ENCODE peak calls at places on chromosomes 16 and 17, in four cellular contexts. S, Z, T and X are unnamed samples.
A peak's percentile ranks its signal among the peaks of the same experiment; 100 is the strongest.

GRCh38 chr16:716250-716607 is 1.3 kb downstream of the METRN start:
- DNase-seq in S (no peak), Z (no peak), T (no peak), X (no peak)

GRCh38 chr17:2582493-2582892 is 11.0 kb upstream of the PAFAH1B1 start:
- DNase-seq in S (no peak), Z (no peak), T (no peak), X (no peak)

GRCh38 chr17:73109603-73110002 is 17.1 kb upstream of the SLC39A11 start:
- DNase-seq in S (no peak), Z (no peak), T (no peak), X (no peak)

GRCh38 chr17:78747479-78747878 is 34.6 kb downstream of the CYTH1 start:
- DNase-seq in S (no peak), Z (no peak), T (no peak), X (no peak)

GRCh38 chr16:86207350-86207749 is 303.0 kb upstream of the FOXF1 start:
- DNase-seq in S (no peak), Z (no peak), T (no peak), X (no peak)

GRCh38 chr17:4648741-4649140 is 7.3 kb upstream of the ALOX15 start:
- DNase-seq in S (no peak), Z (no peak), T (no peak), X (no peak)

GRCh38 chr16:85575910-85576309 is 37.2 kb upstream of the GSE1 start:
- DNase-seq in S (no peak), Z (no peak), T (no peak), X (no peak)

GRCh38 chr16:6692874-6693273 is 639.8 kb upstream of the RBFOX1 start:
- DNase-seq in S (no peak), Z (no peak), T (no peak), X (no peak)

GRCh38 chr17:82888583-82889495 is 49.0 kb upstream of the ZNF750 start:
- DNase-seq in S (no peak), Z (no peak), T (no peak), X (peak; percentile 88)

GRCh38 chr17:18626152-18626870 is 17.9 kb downstream of the TBC1D28 start:
- DNase-seq in S (no peak), Z (no peak), T (peak; percentile 1), X (no peak)

GRCh38 chr17:72510454-72511016 is 389.7 kb downstream of the SOX9 start:
- DNase-seq in S (no peak), Z (no peak), T (no peak), X (no peak)

GRCh38 chr17:59277031-59277430 is 54.4 kb upstream of the YPEL2 start:
- DNase-seq in S (no peak), Z (no peak), T (no peak), X (no peak)

GRCh38 chr16:10114411-10114810 is 67.8 kb downstream of the GRIN2A start:
- DNase-seq in S (peak; percentile 41), Z (no peak), T (no peak), X (no peak)

GRCh38 chr16:5059386-5060072 is 6.2 kb downstream of the C16orf89 start:
- DNase-seq in S (no peak), Z (peak; percentile 46), T (no peak), X (no peak)

GRCh38 chr16:64417711-64418227 is 704.1 kb downstream of the CDH11 start:
- DNase-seq in S (no peak), Z (no peak), T (peak; percentile 30), X (no peak)

GRCh38 chr17:48100591-48101011 is 677 bp downstream of the CBX1 start:
- DNase-seq in S (peak; percentile 41), Z (peak; percentile 81), T (no peak), X (no peak)

GRCh38 chr17:45218895-45219661 is 2.6 kb upstream of the FMNL1 start:
- DNase-seq in S (peak; percentile 91), Z (peak; percentile 90), T (peak; percentile 74), X (peak; percentile 92)

GRCh38 chr16:52247737-52248136 is 299.2 kb downstream of the TOX3 start:
- DNase-seq in S (no peak), Z (no peak), T (no peak), X (no peak)
- H3K36me3 ChIP-seq in S (no peaks in the 10 kb centered on the region), Z (no peaks in the 10 kb centered on the region), T (no peaks in the 10 kb centered on the region), X (no peaks in the 10 kb centered on the region)

DNA sequence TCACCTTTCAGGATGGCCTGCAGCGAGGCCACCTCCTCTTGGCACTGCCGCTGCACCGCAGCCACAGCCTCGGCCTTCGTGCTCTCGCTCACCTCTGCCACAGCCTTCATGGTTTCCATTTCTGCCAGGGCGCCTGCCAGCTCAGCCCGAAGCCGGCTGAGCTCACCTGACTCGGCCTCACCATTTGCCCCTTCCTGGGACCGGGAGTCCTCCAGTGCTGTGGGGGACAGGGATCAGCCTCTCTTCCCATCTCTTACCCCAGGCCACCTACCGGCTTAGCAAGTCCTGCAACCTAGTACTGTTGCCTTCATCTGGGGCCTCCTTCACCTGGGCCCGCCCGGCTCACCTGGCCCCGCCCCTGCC is 658 bp downstream of the RABEP2 start:
- DNase-seq in S (no peak), Z (no peak), T (no peak), X (no peak)
- TF ChIP-seq CTCF in S (no peak), Z (peak; percentile 22), T (no peak), X (peak; percentile 13)

GRCh38 chr17:41315204-41315794 is at the start of gene KRTAP17-1:
- DNase-seq in S (no peak), Z (no peak), T (no peak), X (peak; percentile 70)

GRCh38 chr17:41311111-41311510 is 2.0 kb upstream of the KRTAP16-1 start:
- DNase-seq in S (no peak), Z (no peak), T (no peak), X (no peak)

GRCh38 chr17:41315814-41316430 is 412 bp upstream of the KRTAP17-1 start:
- DNase-seq in S (no peak), Z (no peak), T (no peak), X (no peak)
- H3K4me1 ChIP-seq in S (no peaks in the 10 kb centered on the region), Z (no peaks in the 10 kb centered on the region), T (no peaks in the 10 kb centered on the region), X (no peaks in the 10 kb centered on the region)

GRCh38 chr16:50326835-50327465 is 41.8 kb downstream of the BRD7 start:
- DNase-seq in S (no peak), Z (no peak), T (no peak), X (no peak)
- H3K36me3 ChIP-seq in S (peaks cover 6% of the 10 kb centered on the region), Z (peaks cover 52% of the 10 kb centered on the region), T (no peaks in the 10 kb centered on the region), X (peaks cover 75% of the 10 kb centered on the region)

GRCh38 chr16:81938331-81939163 is 72.7 kb downstream of the SDR42E1 start:
- DNase-seq in S (no peak), Z (no peak), T (no peak), X (no peak)

GRCh38 chr16:81939164-81940067 is 71.9 kb downstream of the SDR42E1 start:
- DNase-seq in S (no peak), Z (no peak), T (peak; percentile 12), X (no peak)

GRCh38 chr16:81937305-81938038 is 73.8 kb downstream of the SDR42E1 start:
- DNase-seq in S (no peak), Z (no peak), T (no peak), X (no peak)

GRCh38 chr16:81945665-81946064 is 65.6 kb downstream of the SDR42E1 start:
- DNase-seq in S (no peak), Z (no peak), T (no peak), X (no peak)

DNA sequence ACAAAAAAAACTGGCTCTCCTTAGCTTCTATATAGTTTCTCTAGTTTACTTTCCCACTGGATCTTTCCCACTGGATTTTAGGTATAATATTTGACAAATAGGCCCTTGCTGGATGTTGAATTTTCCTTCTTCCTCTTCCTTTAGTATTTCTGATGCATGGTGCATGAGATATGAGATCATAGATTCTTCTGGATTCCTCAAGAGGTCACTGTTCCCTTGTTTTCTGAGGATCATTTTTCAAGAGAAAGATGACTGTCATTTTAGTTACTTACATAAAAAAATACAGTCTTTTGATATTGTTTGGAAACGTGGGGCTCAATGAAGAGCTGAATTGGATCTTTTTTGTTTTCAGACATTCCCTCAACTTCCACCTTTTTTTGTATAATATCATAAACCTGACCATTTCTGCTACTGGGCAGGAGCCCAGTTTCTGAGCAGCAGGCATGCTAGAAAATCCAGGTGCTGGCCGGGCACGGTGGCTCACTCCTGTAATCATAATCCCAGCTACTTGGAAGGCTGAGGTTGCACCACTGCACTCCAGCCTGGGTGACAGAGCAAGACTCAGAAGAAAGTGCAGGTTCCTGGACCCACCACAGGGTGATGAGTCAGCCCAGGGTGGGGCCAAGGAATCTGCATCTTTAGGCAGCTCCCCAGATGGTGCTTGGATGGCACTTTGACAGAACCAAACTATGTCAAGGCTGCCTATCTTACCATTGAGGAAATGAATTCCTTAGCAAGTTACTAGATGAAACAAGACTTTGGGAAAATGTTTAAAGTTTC is 70.3 kb downstream of the SDR42E1 start:
- DNase-seq in S (no peak), Z (no peak), T (peak; percentile 70), X (no peak)
- TF ChIP-seq CTCF in S (peak; percentile 26), Z (peak; percentile 24), T (peak; percentile 37), X (peak; percentile 13)